ENCODE peak calls at places on chromosomes 1 and 21, in four cellular contexts. One of them, this sample, is unnamed.
A peak's percentile ranks its signal among the peaks of the same experiment; 100 is the strongest.

GRCh38 chr1:229657993-229658755 is 32.1 kb downstream of the URB2 start:
- DNase-seq in type B pancreatic cell: no peak
- DNase-seq in IMR-90: no peak
- DNase-seq in CD14-positive monocyte: no peak
- DNase-seq in this sample: no peak

GRCh38 chr1:89547563-89548485 is 23.2 kb downstream of the LRRC8B start:
- DNase-seq in IMR-90: peak; percentile 27
- DNase-seq in type B pancreatic cell: no peak
- DNase-seq in CD14-positive monocyte: no peak
- DNase-seq in this sample: peak; percentile 88

GRCh38 chr1:230109871-230110667 is 43.0 kb downstream of the GALNT2 start:
- DNase-seq in type B pancreatic cell: no peak
- DNase-seq in CD14-positive monocyte: no peak
- DNase-seq in IMR-90: peak; percentile 43
- DNase-seq in this sample: no peak

GRCh38 chr1:23793018-23793781 is 2.3 kb downstream of the LYPLA2 start:
- DNase-seq in type B pancreatic cell: no peak
- DNase-seq in CD14-positive monocyte: no peak
- DNase-seq in IMR-90: no peak
- DNase-seq in this sample: peak; percentile 57

GRCh38 chr1:234611153-234611798 is 1.3 kb upstream of the IRF2BP2 start:
- DNase-seq in CD14-positive monocyte: no peak
- DNase-seq in IMR-90: peak; percentile 83
- DNase-seq in type B pancreatic cell: no peak
- DNase-seq in this sample: peak; percentile 96

GRCh38 chr1:204927673-204928641 is 57.3 kb downstream of the NFASC start:
- DNase-seq in IMR-90: no peak
- DNase-seq in type B pancreatic cell: no peak
- DNase-seq in CD14-positive monocyte: no peak
- DNase-seq in this sample: no peak

GRCh38 chr1:224873645-224874369 is 55.7 kb upstream of the DNAH14 start:
- DNase-seq in IMR-90: peak; percentile 51
- DNase-seq in CD14-positive monocyte: no peak
- DNase-seq in type B pancreatic cell: no peak
- DNase-seq in this sample: peak; percentile 93

GRCh38 chr1:79852004-79852403 is 845.5 kb upstream of the ADGRL4 start:
- DNase-seq in IMR-90: no peak
- DNase-seq in CD14-positive monocyte: no peak
- DNase-seq in type B pancreatic cell: no peak
- DNase-seq in this sample: no peak

GRCh38 chr1:61005572-61006386 is 76.6 kb upstream of the NFIA start:
- DNase-seq in CD14-positive monocyte: no peak
- DNase-seq in type B pancreatic cell: no peak
- DNase-seq in IMR-90: no peak
- DNase-seq in this sample: no peak

GRCh38 chr1:180973360-180973759 is 49.3 kb downstream of the STX6 start:
- DNase-seq in IMR-90: no peak
- DNase-seq in type B pancreatic cell: peak; percentile 8
- DNase-seq in CD14-positive monocyte: no peak
- DNase-seq in this sample: no peak

GRCh38 chr1:25573961-25574360 is 30.6 kb downstream of the LDLRAP1 start:
- DNase-seq in type B pancreatic cell: no peak
- DNase-seq in IMR-90: no peak
- DNase-seq in CD14-positive monocyte: no peak
- DNase-seq in this sample: no peak

GRCh38 chr21:31730687-31731111 is 1.2 kb downstream of the SCAF4 start:
- DNase-seq in CD14-positive monocyte: no peak
- DNase-seq in IMR-90: peak; percentile 28
- DNase-seq in type B pancreatic cell: no peak
- DNase-seq in this sample: peak; percentile 44

GRCh38 chr21:31731802-31732537 is at the start of gene SCAF4:
- DNase-seq in CD14-positive monocyte: peak; percentile 82
- DNase-seq in IMR-90: peak; percentile 87
- DNase-seq in type B pancreatic cell: peak; percentile 92
- DNase-seq in this sample: peak; percentile 89

GRCh38 chr21:31729622-31730343 is 2.1 kb downstream of the SCAF4 start:
- DNase-seq in IMR-90: no peak
- DNase-seq in CD14-positive monocyte: no peak
- DNase-seq in type B pancreatic cell: no peak
- DNase-seq in this sample: no peak

GRCh38 chr21:31732538-31732864 is 583 bp upstream of the SCAF4 start:
- DNase-seq in CD14-positive monocyte: no peak
- DNase-seq in type B pancreatic cell: no peak
- DNase-seq in IMR-90: no peak
- DNase-seq in this sample: no peak

GRCh38 chr21:31731112-31731801 is 661 bp downstream of the SCAF4 start:
- DNase-seq in type B pancreatic cell: peak; percentile 70
- DNase-seq in IMR-90: no peak
- DNase-seq in CD14-positive monocyte: peak; percentile 57
- DNase-seq in this sample: no peak
- TF ChIP-seq CTCF in type B pancreatic cell: peak; percentile 60
- TF ChIP-seq CTCF in IMR-90: no peak
- TF ChIP-seq CTCF in CD14-positive monocyte: peak; percentile 38
- TF ChIP-seq CTCF in this sample: no peak

GRCh38 chr1:38870996-38871395 is 2.2 kb downstream of the MYCBP start:
- DNase-seq in type B pancreatic cell: no peak
- DNase-seq in CD14-positive monocyte: no peak
- DNase-seq in IMR-90: no peak
- DNase-seq in this sample: no peak

GRCh38 chr1:38875811-38876210 is 2.7 kb upstream of the MYCBP start:
- DNase-seq in IMR-90: no peak
- DNase-seq in type B pancreatic cell: no peak
- DNase-seq in CD14-positive monocyte: no peak
- DNase-seq in this sample: no peak

GRCh38 chr1:38872401-38873026 is 634 bp downstream of the MYCBP start:
- DNase-seq in type B pancreatic cell: no peak
- DNase-seq in IMR-90: peak; percentile 31
- DNase-seq in CD14-positive monocyte: peak; percentile 51
- DNase-seq in this sample: no peak

GRCh38 chr1:38873027-38873969 is at the start of gene MYCBP:
- DNase-seq in type B pancreatic cell: peak; percentile 98
- DNase-seq in CD14-positive monocyte: peak; percentile 93
- DNase-seq in IMR-90: peak; percentile 94
- DNase-seq in this sample: peak; percentile 96
- TF ChIP-seq CTCF in type B pancreatic cell: no peak
- TF ChIP-seq CTCF in CD14-positive monocyte: no peak
- TF ChIP-seq CTCF in IMR-90: no peak
- TF ChIP-seq CTCF in this sample: no peak

DNA sequence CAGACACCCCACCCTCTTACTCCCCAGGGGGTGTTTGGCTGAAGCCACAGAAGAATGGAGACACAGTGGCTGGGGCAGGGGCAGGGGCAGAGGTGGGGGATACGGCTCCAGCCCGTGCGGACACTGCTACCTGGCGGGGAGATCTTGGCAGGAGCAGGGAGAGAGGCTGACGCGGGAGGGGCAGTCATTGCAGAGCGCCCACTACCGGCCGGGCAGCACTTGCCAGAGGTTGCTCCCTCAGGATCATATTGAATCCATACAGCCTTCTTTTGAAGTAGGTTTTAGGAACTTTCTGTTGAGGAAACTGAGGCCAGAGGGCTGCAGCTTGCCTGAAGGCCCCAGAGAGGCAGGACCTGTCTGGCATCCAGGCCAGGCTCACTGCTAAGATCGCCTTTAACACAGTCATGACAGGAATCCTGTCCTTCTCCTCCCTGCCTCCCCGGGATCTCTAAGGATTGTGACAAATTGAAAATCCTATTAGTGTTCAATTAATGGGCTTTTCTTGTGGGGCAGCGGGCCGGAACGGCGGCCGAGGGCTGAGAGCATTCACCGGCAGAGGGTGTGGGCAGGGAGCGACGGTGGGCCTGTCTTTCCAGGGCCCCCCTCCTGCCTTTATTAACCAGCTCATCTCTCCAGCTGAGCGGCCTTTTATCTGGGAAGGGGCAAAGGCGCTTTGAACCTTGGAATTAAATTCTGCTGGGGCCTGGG is 65.5 kb upstream of the WNT4 start:
- DNase-seq in IMR-90: no peak
- DNase-seq in CD14-positive monocyte: no peak
- DNase-seq in type B pancreatic cell: no peak
- DNase-seq in this sample: no peak
- TF ChIP-seq CTCF in IMR-90: no peak
- TF ChIP-seq CTCF in CD14-positive monocyte: no peak
- TF ChIP-seq CTCF in type B pancreatic cell: peak; percentile 67
- TF ChIP-seq CTCF in this sample: no peak

DNA sequence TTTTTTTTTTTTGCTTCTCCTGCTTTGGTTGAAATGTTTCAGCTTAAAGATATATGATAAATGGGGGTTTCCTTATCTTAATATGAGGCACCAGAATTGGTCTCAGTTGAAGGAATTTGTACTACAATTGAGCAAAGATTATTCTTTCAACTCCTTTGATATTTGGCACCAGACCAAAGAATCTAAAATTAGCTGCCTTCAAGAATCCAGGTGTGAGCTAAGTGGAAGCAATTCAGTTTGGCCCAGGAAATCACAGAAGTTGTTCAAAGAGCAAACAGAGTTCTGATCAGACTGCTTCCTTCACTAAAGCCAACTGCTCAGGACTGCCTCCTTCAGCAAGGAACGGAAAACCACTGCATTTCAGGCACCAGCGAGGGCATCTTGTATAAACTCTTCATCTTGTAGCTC is 68.3 kb upstream of the BCAR3 start:
- DNase-seq in IMR-90: no peak
- DNase-seq in type B pancreatic cell: no peak
- DNase-seq in CD14-positive monocyte: no peak
- DNase-seq in this sample: no peak
- TF ChIP-seq CTCF in IMR-90: peak; percentile 13
- TF ChIP-seq CTCF in type B pancreatic cell: peak; percentile 32
- TF ChIP-seq CTCF in CD14-positive monocyte: peak; percentile 12
- TF ChIP-seq CTCF in this sample: no peak

GRCh38 chr21:29022141-29022540 is 2.3 kb upstream of the USP16 start:
- DNase-seq in IMR-90: no peak
- DNase-seq in CD14-positive monocyte: no peak
- DNase-seq in type B pancreatic cell: no peak
- DNase-seq in this sample: no peak

GRCh38 chr21:29029524-29029923 is 5.1 kb downstream of the USP16 start:
- DNase-seq in IMR-90: no peak
- DNase-seq in type B pancreatic cell: no peak
- DNase-seq in CD14-positive monocyte: no peak
- DNase-seq in this sample: no peak

GRCh38 chr21:29025328-29025713 is 853 bp downstream of the USP16 start:
- DNase-seq in type B pancreatic cell: no peak
- DNase-seq in CD14-positive monocyte: no peak
- DNase-seq in IMR-90: peak; percentile 22
- DNase-seq in this sample: peak; percentile 17

DNA sequence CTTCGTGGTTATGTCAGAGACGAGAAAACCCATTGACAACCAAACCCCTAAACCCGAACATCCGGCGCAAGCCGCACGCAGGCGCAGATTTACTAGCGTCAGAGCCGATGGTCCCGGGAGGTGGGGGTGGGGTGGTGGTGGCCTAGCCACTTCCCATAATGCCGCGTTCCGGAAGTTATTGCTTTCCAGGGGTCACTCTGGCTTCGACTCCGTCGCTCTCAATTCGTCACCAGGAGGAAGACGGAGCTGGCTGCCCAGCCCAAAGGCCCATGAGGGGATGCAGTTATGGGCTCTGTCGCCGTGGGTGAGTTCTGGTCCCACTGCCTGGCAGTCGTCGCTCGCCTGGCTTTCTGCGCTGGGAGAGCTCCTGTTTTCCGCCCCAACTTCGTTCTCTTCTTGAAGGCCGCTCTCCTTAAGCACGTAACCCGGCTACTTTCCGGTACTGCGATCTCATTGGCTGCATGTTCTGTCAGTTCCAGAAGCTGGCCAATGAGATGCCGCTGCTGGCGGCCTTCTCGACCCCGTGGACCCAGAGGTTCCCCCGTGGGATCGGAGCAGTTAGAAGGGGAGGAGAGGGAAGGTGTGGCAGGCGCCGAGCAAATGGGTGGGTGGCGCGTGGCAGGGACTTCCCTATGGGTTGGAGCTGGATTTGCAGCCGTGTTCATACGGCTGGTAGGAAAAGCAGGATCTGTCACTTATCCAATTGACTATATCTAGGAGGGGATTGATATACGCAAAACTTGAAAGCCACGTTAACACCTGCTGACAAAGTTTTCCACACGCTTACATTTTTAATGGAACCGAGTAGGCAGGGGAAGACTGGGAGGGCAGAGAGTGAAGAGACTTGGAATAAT is at the start of gene USP16:
- DNase-seq in IMR-90: peak; percentile 99
- DNase-seq in CD14-positive monocyte: peak; percentile 94
- DNase-seq in type B pancreatic cell: peak; percentile 94
- DNase-seq in this sample: peak; percentile 97
- TF ChIP-seq CTCF in IMR-90: peak; percentile 13
- TF ChIP-seq CTCF in CD14-positive monocyte: no peak
- TF ChIP-seq CTCF in type B pancreatic cell: peak; percentile 58
- TF ChIP-seq CTCF in this sample: no peak

DNA sequence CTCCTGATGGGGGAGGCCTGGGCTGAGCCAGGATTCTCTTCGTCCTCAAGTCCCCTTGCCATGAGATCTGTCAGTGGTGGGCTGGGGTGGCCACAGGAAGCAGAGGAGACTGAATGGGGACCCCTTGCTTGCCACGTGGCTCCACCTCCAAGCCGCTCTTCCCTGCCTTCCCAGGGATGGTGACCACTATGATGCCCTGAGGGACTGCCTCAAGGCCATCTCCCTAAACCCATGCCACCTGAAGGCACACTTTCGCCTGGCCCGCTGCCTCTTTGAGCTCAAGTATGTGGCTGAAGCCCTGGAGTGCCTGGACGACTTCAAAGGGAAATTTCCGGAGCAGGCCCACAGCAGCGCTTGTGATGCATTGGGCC is 20.9 kb upstream of the TMEM222 start:
- DNase-seq in CD14-positive monocyte: no peak
- DNase-seq in IMR-90: no peak
- DNase-seq in type B pancreatic cell: no peak
- DNase-seq in this sample: no peak
- TF ChIP-seq CTCF in CD14-positive monocyte: peak; percentile 61
- TF ChIP-seq CTCF in IMR-90: no peak
- TF ChIP-seq CTCF in type B pancreatic cell: no peak
- TF ChIP-seq CTCF in this sample: no peak